ENCODE peak calls at places on chromosomes 16 and 17, in six cellular contexts. One of them, this sample, is unnamed. For H3K9me3, the result is how much of the 10 kb centered on the place peaks cover.

GRCh38 chr17:80793851-80794267 is 197.8 kb upstream of the CHMP6 start:
- DNase-seq in A673: no peak
- DNase-seq in effector memory CD4-positive, alpha-beta T cell: no peak
- DNase-seq in PC-3: peak
- DNase-seq in vagina: no peak
- DNase-seq in adrenal gland: no peak
- DNase-seq in this sample: no peak

GRCh38 chr17:18921912-18922451 is 30.0 kb upstream of the SLC5A10 start:
- DNase-seq in A673: no peak
- DNase-seq in effector memory CD4-positive, alpha-beta T cell: no peak
- DNase-seq in PC-3: peak
- DNase-seq in vagina: no peak
- DNase-seq in adrenal gland: no peak
- DNase-seq in this sample: no peak

GRCh38 chr16:2076072-2076865 is 28.5 kb downstream of the TSC2 start:
- DNase-seq in A673: no peak
- DNase-seq in effector memory CD4-positive, alpha-beta T cell: no peak
- DNase-seq in PC-3: no peak
- DNase-seq in vagina: no peak
- DNase-seq in adrenal gland: no peak
- DNase-seq in this sample: no peak

GRCh38 chr16:53065436-53066165 is 10.8 kb downstream of the CHD9 start:
- DNase-seq in A673: no peak
- DNase-seq in effector memory CD4-positive, alpha-beta T cell: no peak
- DNase-seq in PC-3: no peak
- DNase-seq in vagina: no peak
- DNase-seq in adrenal gland: no peak
- DNase-seq in this sample: no peak

GRCh38 chr16:21990381-21990944 is 10.5 kb downstream of the PDZD9 start:
- DNase-seq in A673: no peak
- DNase-seq in effector memory CD4-positive, alpha-beta T cell: no peak
- DNase-seq in PC-3: no peak
- DNase-seq in vagina: no peak
- DNase-seq in adrenal gland: no peak
- DNase-seq in this sample: no peak

GRCh38 chr17:28550858-28551257 is 1.6 kb downstream of the UNC119 start:
- DNase-seq in A673: no peak
- DNase-seq in effector memory CD4-positive, alpha-beta T cell: no peak
- DNase-seq in PC-3: no peak
- DNase-seq in vagina: no peak
- DNase-seq in adrenal gland: no peak
- DNase-seq in this sample: no peak

GRCh38 chr16:71894229-71894920 is 956 bp upstream of the IST1 start:
- DNase-seq in A673: peak
- DNase-seq in effector memory CD4-positive, alpha-beta T cell: peak
- DNase-seq in PC-3: peak
- DNase-seq in vagina: no peak
- DNase-seq in adrenal gland: peak
- DNase-seq in this sample: no peak

GRCh38 chr16:28597692-28598261 is 927 bp upstream of the SULT1A2 start:
- DNase-seq in A673: peak
- DNase-seq in effector memory CD4-positive, alpha-beta T cell: no peak
- DNase-seq in PC-3: no peak
- DNase-seq in vagina: no peak
- DNase-seq in adrenal gland: no peak
- DNase-seq in this sample: no peak

GRCh38 chr17:31489295-31490018 is 98.0 kb downstream of the RAB11FIP4 start:
- DNase-seq in A673: no peak
- DNase-seq in effector memory CD4-positive, alpha-beta T cell: no peak
- DNase-seq in PC-3: peak
- DNase-seq in vagina: no peak
- DNase-seq in adrenal gland: no peak
- DNase-seq in this sample: no peak

GRCh38 chr16:84509032-84509950 is 4.8 kb upstream of the MEAK7 start:
- DNase-seq in A673: no peak
- DNase-seq in effector memory CD4-positive, alpha-beta T cell: no peak
- DNase-seq in PC-3: no peak
- DNase-seq in vagina: no peak
- DNase-seq in adrenal gland: no peak
- DNase-seq in this sample: no peak

DNA sequence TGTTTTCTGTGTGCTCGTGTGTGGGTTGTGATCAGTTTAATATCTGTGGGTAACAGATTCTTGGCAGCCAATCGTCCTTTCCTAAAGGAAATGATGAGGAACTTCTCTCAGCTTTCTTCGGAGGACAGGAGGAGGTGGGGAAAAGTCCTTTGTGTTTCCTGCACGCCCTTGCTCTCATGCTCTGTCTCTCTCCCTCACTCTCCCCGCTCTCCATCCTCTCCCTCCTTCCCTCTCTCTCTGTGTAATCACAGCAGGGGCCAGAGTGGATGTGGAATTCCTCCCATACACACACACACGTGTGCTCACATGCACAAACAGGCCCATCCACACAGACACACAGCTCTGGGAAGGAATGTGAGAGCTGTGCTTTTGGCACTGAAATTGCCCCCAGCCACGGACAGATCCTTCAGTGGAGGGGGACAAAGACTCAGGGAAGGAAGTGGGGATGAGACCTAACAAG is 83.6 kb upstream of the PLCG2 start:
- DNase-seq in A673: no peak
- DNase-seq in effector memory CD4-positive, alpha-beta T cell: no peak
- DNase-seq in PC-3: no peak
- DNase-seq in vagina: no peak
- DNase-seq in adrenal gland: no peak
- DNase-seq in this sample: no peak
- H3K9me3 ChIP-seq in A673: under half
- H3K9me3 ChIP-seq in effector memory CD4-positive, alpha-beta T cell: under half
- H3K9me3 ChIP-seq in PC-3: under half
- H3K9me3 ChIP-seq in vagina: under half
- H3K9me3 ChIP-seq in adrenal gland: under half
- H3K9me3 ChIP-seq in this sample: under half

DNA sequence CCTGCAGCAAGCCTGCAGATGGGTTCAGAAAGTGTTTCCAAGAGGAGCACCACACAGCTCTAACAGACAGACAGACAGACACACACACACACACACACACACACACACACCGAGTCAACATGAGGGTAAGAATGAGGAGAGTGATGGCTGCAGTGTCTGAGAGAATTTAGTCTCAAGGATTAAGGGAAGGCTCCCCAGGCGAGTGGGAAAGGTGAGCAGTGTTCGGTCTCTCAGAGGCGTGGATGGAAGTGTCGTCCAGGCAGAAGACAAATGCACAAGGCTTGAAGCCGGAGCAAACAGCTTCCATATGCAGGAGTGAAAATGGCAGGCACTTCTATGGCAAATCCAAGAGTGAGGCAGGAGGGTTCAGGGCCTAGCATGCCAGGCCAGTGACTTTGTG is 770.1 kb downstream of the KCNJ18 start:
- DNase-seq in A673: no peak
- DNase-seq in effector memory CD4-positive, alpha-beta T cell: no peak
- DNase-seq in PC-3: no peak
- DNase-seq in vagina: peak
- DNase-seq in adrenal gland: no peak
- DNase-seq in this sample: no peak
- H3K9me3 ChIP-seq in A673: under half
- H3K9me3 ChIP-seq in effector memory CD4-positive, alpha-beta T cell: under half
- H3K9me3 ChIP-seq in PC-3: under half
- H3K9me3 ChIP-seq in vagina: under half
- H3K9me3 ChIP-seq in adrenal gland: under half
- H3K9me3 ChIP-seq in this sample: under half

GRCh38 chr17:5100832-5101231 is 10.8 kb downstream of the ZNF232 start:
- DNase-seq in A673: no peak
- DNase-seq in effector memory CD4-positive, alpha-beta T cell: no peak
- DNase-seq in PC-3: no peak
- DNase-seq in vagina: no peak
- DNase-seq in adrenal gland: no peak
- DNase-seq in this sample: no peak
- H3K9me3 ChIP-seq in A673: under half
- H3K9me3 ChIP-seq in effector memory CD4-positive, alpha-beta T cell: under half
- H3K9me3 ChIP-seq in PC-3: under half
- H3K9me3 ChIP-seq in vagina: under half
- H3K9me3 ChIP-seq in adrenal gland: under half
- H3K9me3 ChIP-seq in this sample: under half

GRCh38 chr16:35637683-35638082 is 2178.3 kb downstream of the TP53TG3F start:
- DNase-seq in A673: no peak
- DNase-seq in effector memory CD4-positive, alpha-beta T cell: no peak
- DNase-seq in PC-3: no peak
- DNase-seq in vagina: peak
- DNase-seq in adrenal gland: no peak
- DNase-seq in this sample: no peak

GRCh38 chr16:35642322-35642835 is 2183.0 kb downstream of the TP53TG3F start:
- DNase-seq in A673: no peak
- DNase-seq in effector memory CD4-positive, alpha-beta T cell: no peak
- DNase-seq in PC-3: no peak
- DNase-seq in vagina: peak
- DNase-seq in adrenal gland: no peak
- DNase-seq in this sample: no peak

GRCh38 chr16:35639233-35640205 is 2180.1 kb downstream of the TP53TG3F start:
- DNase-seq in A673: no peak
- DNase-seq in effector memory CD4-positive, alpha-beta T cell: no peak
- DNase-seq in PC-3: no peak
- DNase-seq in vagina: peak
- DNase-seq in adrenal gland: no peak
- DNase-seq in this sample: no peak

GRCh38 chr16:35631261-35631945 is 2172.0 kb downstream of the TP53TG3F start:
- DNase-seq in A673: no peak
- DNase-seq in effector memory CD4-positive, alpha-beta T cell: no peak
- DNase-seq in PC-3: no peak
- DNase-seq in vagina: peak
- DNase-seq in adrenal gland: no peak
- DNase-seq in this sample: no peak

GRCh38 chr16:35636831-35637230 is 2177.4 kb downstream of the TP53TG3F start:
- DNase-seq in A673: no peak
- DNase-seq in effector memory CD4-positive, alpha-beta T cell: no peak
- DNase-seq in PC-3: no peak
- DNase-seq in vagina: peak
- DNase-seq in adrenal gland: no peak
- DNase-seq in this sample: no peak
- H3K9me3 ChIP-seq in A673: half or more
- H3K9me3 ChIP-seq in effector memory CD4-positive, alpha-beta T cell: under half
- H3K9me3 ChIP-seq in PC-3: under half
- H3K9me3 ChIP-seq in vagina: under half
- H3K9me3 ChIP-seq in adrenal gland: under half
- H3K9me3 ChIP-seq in this sample: under half

GRCh38 chr17:52532373-52532772 is 373.9 kb upstream of the CA10 start:
- DNase-seq in A673: no peak
- DNase-seq in effector memory CD4-positive, alpha-beta T cell: no peak
- DNase-seq in PC-3: no peak
- DNase-seq in vagina: no peak
- DNase-seq in adrenal gland: no peak
- DNase-seq in this sample: no peak

GRCh38 chr17:52537368-52537767 is 378.9 kb upstream of the CA10 start:
- DNase-seq in A673: no peak
- DNase-seq in effector memory CD4-positive, alpha-beta T cell: no peak
- DNase-seq in PC-3: no peak
- DNase-seq in vagina: no peak
- DNase-seq in adrenal gland: no peak
- DNase-seq in this sample: no peak

GRCh38 chr17:52536466-52536865 is 378.0 kb upstream of the CA10 start:
- DNase-seq in A673: no peak
- DNase-seq in effector memory CD4-positive, alpha-beta T cell: no peak
- DNase-seq in PC-3: no peak
- DNase-seq in vagina: no peak
- DNase-seq in adrenal gland: no peak
- DNase-seq in this sample: no peak
- H3K9me3 ChIP-seq in A673: under half
- H3K9me3 ChIP-seq in effector memory CD4-positive, alpha-beta T cell: under half
- H3K9me3 ChIP-seq in PC-3: under half
- H3K9me3 ChIP-seq in vagina: under half
- H3K9me3 ChIP-seq in adrenal gland: under half
- H3K9me3 ChIP-seq in this sample: under half

GRCh38 chr17:40864661-40865380 is 2.2 kb downstream of the KRT12 start:
- DNase-seq in A673: no peak
- DNase-seq in effector memory CD4-positive, alpha-beta T cell: no peak
- DNase-seq in PC-3: no peak
- DNase-seq in vagina: no peak
- DNase-seq in adrenal gland: peak
- DNase-seq in this sample: no peak
- H3K9me3 ChIP-seq in A673: under half
- H3K9me3 ChIP-seq in effector memory CD4-positive, alpha-beta T cell: under half
- H3K9me3 ChIP-seq in PC-3: under half
- H3K9me3 ChIP-seq in vagina: under half
- H3K9me3 ChIP-seq in adrenal gland: under half
- H3K9me3 ChIP-seq in this sample: under half

GRCh38 chr16:60646631-60647030 is 1389.6 kb downstream of the CDH8 start:
- DNase-seq in A673: no peak
- DNase-seq in effector memory CD4-positive, alpha-beta T cell: no peak
- DNase-seq in PC-3: no peak
- DNase-seq in vagina: no peak
- DNase-seq in adrenal gland: no peak
- DNase-seq in this sample: no peak
- H3K9me3 ChIP-seq in A673: under half
- H3K9me3 ChIP-seq in effector memory CD4-positive, alpha-beta T cell: under half
- H3K9me3 ChIP-seq in PC-3: under half
- H3K9me3 ChIP-seq in vagina: under half
- H3K9me3 ChIP-seq in adrenal gland: under half
- H3K9me3 ChIP-seq in this sample: under half